ENCODE peak calls at places on chromosomes 3 and 15, in nine cellular contexts. D is A673, M is tibial nerve, X is upper lobe of left lung, W is hepatocyte, Z is OCI-LY7, N is tibial artery, F is cardiac muscle cell, K is IMR-90. Q is an unnamed sample. For H3K4me1, the result is how much of the 10 kb centered on the place peaks cover.

GRCh38 chr3:56744016-56744415 is 57.7 kb downstream of the ARHGEF3 start:
- DNase-seq in Z (no peak), F (no peak), N (no peak), W (no peak), D (no peak), M (no peak), X (no peak), K (no peak), Q (no peak)

GRCh38 chr3:113631143-113631542 is 65.3 kb downstream of the USF3 start:
- DNase-seq in Z (peak), W (no peak), K (no peak), D (no peak), N (no peak), X (no peak), F (no peak), M (no peak), Q (no peak)

GRCh38 chr3:12458901-12459300 is 25.4 kb upstream of the TSEN2 start:
- DNase-seq in Z (no peak), D (no peak), K (no peak), W (no peak), N (no peak), X (peak), M (no peak), F (no peak), Q (no peak)

GRCh38 chr3:125043599-125044151 is 12.1 kb downstream of the HEG1 start:
- DNase-seq in F (peak), W (no peak), Z (no peak), X (peak), D (no peak), K (no peak), N (peak), M (no peak), Q (no peak)

GRCh38 chr3:135965129-135965505 is 411 bp upstream of the PPP2R3A start:
- DNase-seq in F (no peak), K (peak), X (no peak), N (no peak), M (no peak), Z (no peak), W (no peak), D (no peak), Q (no peak)

GRCh38 chr3:43859766-43860165 is 169.0 kb downstream of the ABHD5 start:
- DNase-seq in M (no peak), K (no peak), Z (no peak), D (no peak), W (no peak), N (no peak), F (no peak), X (no peak), Q (no peak)

GRCh38 chr15:29129903-29130302 is 139.7 kb downstream of the NSMCE3 start:
- DNase-seq in K (no peak), D (no peak), M (no peak), X (no peak), Z (no peak), F (no peak), W (no peak), N (no peak), Q (no peak)

GRCh38 chr3:53708001-53708621 is 138.1 kb downstream of the CHDH start:
- DNase-seq in M (no peak), X (peak), W (no peak), N (no peak), F (peak), Z (no peak), D (no peak), K (no peak), Q (no peak)

GRCh38 chr3:87250009-87250408 is 22.9 kb downstream of the CHMP2B start:
- DNase-seq in W (no peak), M (no peak), N (no peak), X (no peak), F (no peak), Z (no peak), D (no peak), K (no peak), Q (no peak)

GRCh38 chr3:149971403-149972075 is 844 bp upstream of the PFN2 start:
- DNase-seq in M (peak), N (peak), W (no peak), Z (peak), X (peak), D (peak), F (peak), K (peak), Q (peak)

GRCh38 chr3:72137865-72138861 is 353.2 kb upstream of the PROK2 start:
- DNase-seq in D (no peak), W (no peak), M (no peak), K (no peak), F (no peak), Z (no peak), N (no peak), X (no peak), Q (no peak)

GRCh38 chr3:172546105-172546504 is 22.9 kb upstream of the TNFSF10 start:
- DNase-seq in F (no peak), Z (no peak), M (no peak), X (no peak), D (no peak), W (no peak), K (no peak), N (no peak), Q (no peak)

GRCh38 chr15:85094685-85095084 is 113.0 kb downstream of the PDE8A start:
- DNase-seq in M (no peak), F (no peak), X (no peak), N (no peak), W (no peak), K (peak), D (no peak), Z (no peak), Q (no peak)

GRCh38 chr15:89654847-89655805 is at the start of gene KIF7:
- DNase-seq in Z (no peak), D (peak), N (peak), M (no peak), K (peak), X (no peak), F (peak), W (peak), Q (no peak)

GRCh38 chr3:189071452-189071851 is 100.3 kb upstream of the TPRG1 start:
- DNase-seq in N (no peak), K (no peak), W (no peak), F (no peak), D (no peak), X (no peak), Z (no peak), M (no peak), Q (no peak)

GRCh38 chr15:90264649-90265048 is 823 bp upstream of the NGRN start:
- DNase-seq in K (no peak), M (no peak), N (no peak), Z (peak), D (no peak), X (peak), W (peak), F (no peak), Q (peak)

GRCh38 chr3:29643034-29643425 is 362.2 kb downstream of the RBMS3 start:
- DNase-seq in F (no peak), N (no peak), Z (no peak), W (no peak), M (no peak), D (peak), K (no peak), X (no peak), Q (no peak)

GRCh38 chr3:138317687-138318086 is 12.0 kb downstream of the NME9 start:
- DNase-seq in Z (no peak), W (no peak), K (no peak), N (no peak), F (no peak), D (no peak), M (no peak), X (no peak), Q (no peak)

GRCh38 chr3:194572131-194572789 is 61.0 kb downstream of the TMEM44 start:
- DNase-seq in W (peak), Z (no peak), M (peak), N (peak), D (peak), K (peak), F (peak), X (peak), Q (no peak)

DNA sequence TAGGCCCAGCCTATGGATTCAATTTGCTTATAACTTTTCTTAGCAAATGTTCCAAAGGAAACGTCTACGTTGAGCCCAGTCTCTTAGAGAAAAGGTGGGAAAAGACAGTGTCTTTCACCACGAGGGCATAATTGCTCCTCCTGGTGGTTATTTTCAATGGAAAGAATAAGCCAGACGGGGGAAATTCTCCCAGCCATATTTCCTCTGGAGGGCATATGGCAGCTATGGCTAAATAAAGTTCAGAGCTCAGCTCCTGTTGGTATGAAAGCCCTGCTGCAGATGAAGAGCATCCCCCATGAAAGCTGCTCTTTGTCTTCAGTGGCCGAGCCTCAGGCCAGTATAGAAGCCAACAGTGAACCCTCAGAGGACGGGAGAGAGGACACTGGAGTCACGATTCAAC is 297.9 kb downstream of the RYR3 start:
- DNase-seq in M (no peak), D (peak), Z (no peak), N (no peak), K (no peak), F (peak), W (peak), X (no peak), Q (no peak)
- TF ChIP-seq CTCF in M (no peak), D (peak), Z (peak), N (peak), K (peak), F (no peak), W (peak), X (no peak), Q (peak)

DNA sequence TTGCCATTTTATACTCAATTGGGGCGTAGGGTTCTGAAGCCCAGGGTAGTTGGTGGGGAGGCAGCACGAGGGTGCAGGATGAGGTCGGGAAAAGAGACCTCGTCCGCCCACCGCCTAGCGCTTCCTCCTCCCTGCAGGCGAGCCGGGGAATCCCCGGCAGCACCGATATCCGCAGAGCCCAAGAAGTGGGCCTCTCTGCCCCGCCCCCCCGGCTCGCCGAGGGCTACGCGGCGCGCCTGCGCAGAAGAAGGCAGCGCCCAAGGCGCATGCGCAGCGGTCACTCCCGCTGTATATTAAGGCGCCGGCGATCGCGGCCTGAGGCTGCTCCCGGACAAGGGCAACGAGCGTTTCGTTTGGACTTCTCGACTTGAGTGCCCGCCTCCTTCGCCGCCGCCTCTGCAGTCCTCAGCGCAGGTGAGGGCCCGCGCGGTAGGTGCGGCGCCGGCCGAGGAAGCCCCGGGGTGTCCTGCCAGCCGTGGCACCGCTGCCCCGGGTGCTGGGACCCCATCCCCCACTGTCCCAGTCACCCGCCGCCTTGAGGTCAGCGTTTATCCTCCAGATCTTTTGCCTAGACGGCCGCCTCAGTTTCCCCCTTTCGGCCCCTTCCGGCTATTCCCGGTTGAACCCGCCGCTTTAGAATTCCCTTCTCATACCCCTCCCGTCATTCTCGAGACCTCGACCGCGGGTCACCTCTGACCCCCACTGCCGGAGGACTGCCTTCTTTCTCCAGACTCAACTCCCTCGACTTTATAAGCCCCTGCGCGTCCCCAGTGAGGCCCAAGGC is at the start of gene ALAS1:
- DNase-seq in K (peak), W (peak), N (peak), Z (peak), X (peak), M (peak), F (peak), D (peak), Q (peak)
- H3K4me1 ChIP-seq in K (under half), W (under half), N (under half), Z (under half), X (half or more), M (half or more), F (under half), D (under half), Q (under half)

GRCh38 chr3:146421814-146422748 is 47.3 kb downstream of the PLSCR2 start:
- DNase-seq in W (no peak), M (no peak), X (no peak), K (peak), N (no peak), D (no peak), F (no peak), Z (no peak), Q (no peak)
- TF ChIP-seq CTCF in W (no peak), M (no peak), X (no peak), K (no peak), N (no peak), D (no peak), F (no peak), Z (no peak), Q (no peak)

DNA sequence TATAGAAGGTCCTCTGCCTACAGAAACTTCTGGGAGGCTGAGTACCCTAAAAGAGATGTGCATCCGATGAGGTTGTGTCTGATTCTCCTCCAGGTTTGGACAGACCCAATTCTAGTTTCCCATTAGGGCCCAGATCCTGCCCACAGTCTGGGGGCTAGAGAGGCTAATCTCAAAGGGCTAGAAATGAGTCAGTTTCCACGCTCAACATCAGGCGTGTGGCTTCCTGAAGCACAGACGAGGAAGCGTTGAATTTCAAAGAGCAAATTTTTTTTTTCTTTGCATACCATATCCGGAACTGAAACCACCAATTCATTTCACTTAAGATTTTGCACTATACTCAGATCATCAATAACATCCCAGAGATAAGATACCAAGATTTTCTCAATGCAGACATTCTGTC is 173.8 kb upstream of the BCL6 start:
- DNase-seq in W (no peak), M (no peak), Z (peak), X (peak), D (no peak), K (no peak), N (no peak), F (no peak), Q (no peak)
- H3K4me1 ChIP-seq in W (under half), M (under half), Z (half or more), X (under half), D (under half), K (under half), N (under half), F (under half), Q (under half)

DNA sequence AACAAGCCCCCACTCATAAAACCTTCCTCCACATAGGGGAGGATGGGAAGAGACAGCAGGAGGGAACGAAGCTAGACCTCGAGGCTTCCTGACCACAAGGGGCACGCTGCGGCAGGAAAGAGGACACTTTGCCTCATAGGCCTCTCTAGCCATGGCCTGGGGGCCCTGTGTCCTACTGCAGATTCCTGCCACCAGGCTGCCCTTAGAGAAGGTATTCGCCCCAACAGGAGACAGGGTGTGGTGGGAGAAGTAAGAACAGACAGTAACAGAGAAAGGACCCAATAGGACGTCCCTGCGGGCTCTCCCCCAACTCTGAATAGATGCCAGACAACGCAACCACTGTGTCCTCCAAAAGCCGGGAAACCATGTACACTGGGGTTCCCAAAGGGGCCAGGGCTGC is 36.8 kb downstream of the ADCY5 start:
- DNase-seq in D (no peak), K (no peak), N (no peak), F (no peak), Z (no peak), W (no peak), M (no peak), X (no peak), Q (no peak)
- TF ChIP-seq CTCF in D (no peak), K (no peak), N (peak), F (no peak), Z (no peak), W (peak), M (no peak), X (no peak), Q (no peak)

DNA sequence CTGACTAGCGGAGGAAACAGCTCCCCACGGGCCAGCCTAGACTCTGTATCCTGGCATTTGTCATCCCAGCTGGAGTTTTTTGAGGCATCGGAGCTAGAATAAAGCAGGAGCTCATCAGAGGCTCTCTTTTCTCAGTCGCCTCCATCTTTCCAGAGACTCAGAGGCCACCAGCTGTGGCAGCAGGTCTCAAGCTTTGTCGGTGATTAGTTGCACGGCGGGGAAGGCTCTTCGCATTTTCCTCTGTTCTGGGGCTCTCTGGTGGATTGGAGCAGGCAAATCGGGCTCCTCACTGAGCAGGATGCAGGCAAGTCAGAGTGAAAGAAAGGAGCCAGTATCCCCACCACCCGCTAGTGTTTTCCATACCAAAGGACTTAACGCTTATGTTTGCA is 126.9 kb downstream of the PTPRG start:
- DNase-seq in M (no peak), D (peak), F (peak), N (no peak), Z (no peak), K (no peak), X (no peak), W (no peak), Q (no peak)
- H3K4me1 ChIP-seq in M (under half), D (under half), F (under half), N (under half), Z (under half), K (under half), X (under half), W (under half), Q (under half)

DNA sequence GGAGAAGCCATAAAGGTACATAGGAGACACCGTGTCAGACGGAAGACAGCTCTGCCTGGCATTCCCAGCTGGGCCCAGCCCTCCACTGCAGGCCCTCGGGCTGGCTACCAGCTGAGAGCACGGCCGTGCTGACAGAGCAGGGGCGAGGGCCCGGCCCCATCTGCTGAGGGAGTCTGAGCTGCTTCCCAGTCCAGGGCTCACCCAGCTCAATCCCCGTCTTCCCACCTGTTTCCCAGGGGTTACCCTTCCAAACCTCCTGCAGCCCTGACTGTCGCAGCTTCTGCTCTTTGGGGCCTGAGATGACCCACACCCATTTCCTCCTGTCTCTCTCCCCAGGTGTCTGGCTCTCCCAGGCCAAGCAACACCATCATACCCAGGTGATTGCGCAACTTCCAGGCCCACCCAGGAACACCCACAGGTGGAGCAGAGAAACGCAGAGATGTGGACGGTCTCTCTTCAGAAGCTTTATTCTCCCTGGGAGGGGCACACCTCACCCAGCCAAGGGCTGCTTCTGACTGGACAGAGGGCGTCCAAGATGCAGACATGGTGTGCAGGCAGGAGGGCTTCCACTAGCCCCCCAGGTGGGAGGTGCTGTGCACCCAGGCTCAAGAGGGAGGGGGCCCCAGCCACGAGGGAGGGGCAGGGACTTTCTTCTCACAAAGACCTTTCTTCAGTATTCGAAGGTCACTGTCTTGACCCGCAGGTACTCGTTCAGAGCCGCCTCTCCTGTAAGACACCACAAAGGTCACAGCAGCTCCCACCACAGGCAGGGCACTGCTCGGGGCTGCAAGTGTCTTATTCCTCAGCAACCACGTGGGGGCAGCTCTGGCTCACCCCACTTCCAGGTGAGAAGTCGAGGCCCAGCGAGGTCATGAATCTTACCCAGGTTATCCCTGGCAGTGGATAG is 19.4 kb upstream of the SLC41A3 start:
- DNase-seq in W (peak), D (no peak), F (no peak), N (no peak), M (no peak), Z (peak), K (no peak), X (no peak), Q (no peak)
- TF ChIP-seq CTCF in W (no peak), D (no peak), F (no peak), N (no peak), M (no peak), Z (peak), K (no peak), X (no peak), Q (peak)

DNA sequence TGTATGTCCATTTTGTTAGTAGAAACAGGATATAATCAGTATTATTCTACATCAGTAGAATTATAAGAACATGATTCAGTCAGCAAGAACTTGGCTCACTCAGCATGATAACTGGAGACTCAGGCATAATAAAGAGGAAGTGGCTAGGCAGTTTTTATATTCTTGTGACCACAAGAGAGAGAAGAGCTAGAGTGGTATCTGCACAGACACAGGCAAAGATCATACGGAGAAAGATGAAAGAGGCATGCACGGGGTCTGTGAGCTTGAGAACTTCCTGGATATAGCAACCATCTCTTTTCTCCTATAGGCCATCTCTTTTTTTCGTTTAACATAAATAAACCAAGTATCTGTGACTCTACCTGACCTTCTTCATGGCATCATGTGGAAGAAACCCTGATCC is 46.8 kb downstream of the MYO5A start:
- DNase-seq in Z (peak), M (no peak), F (no peak), K (peak), D (peak), N (no peak), W (no peak), X (peak), Q (peak)
- H3K4me1 ChIP-seq in Z (half or more), M (under half), F (under half), K (under half), D (under half), N (under half), W (under half), X (under half), Q (half or more)

DNA sequence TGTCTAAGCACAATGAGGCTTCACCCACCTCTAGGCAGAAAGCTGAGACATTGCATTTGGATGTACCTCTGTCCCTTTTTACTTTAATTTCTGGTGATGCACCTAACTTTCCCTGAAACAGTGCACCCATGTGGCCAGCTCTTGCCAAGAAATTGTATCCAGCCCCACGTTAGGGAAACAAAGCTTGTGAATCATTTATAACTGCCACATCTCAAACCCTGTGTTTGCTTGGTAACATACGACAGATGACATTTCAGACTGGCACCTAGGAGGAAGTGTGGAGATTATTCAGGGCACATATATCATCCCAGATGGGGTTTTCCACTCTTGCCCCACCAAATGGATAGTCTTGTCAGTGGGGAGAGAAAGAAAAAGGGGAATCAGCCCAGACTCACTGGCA is 2.1 kb downstream of the CYB561D2 start:
- DNase-seq in N (no peak), W (no peak), M (no peak), Z (no peak), F (no peak), X (no peak), K (peak), D (no peak), Q (no peak)
- TF ChIP-seq CTCF in N (no peak), W (peak), M (no peak), Z (peak), F (peak), X (no peak), K (peak), D (peak), Q (peak)